ENCODE peak calls at places on chromosomes 12 and 14, in seven cellular contexts. D is K562, L is upper lobe of left lung, J is HCT116, Y is GM12878, Q is HepG2, Z is Panc1. S is an unnamed sample. For H3K27me3 and H3K4me1, the result is how much of the 10 kb centered on the place peaks cover.

GRCh38 chr12:44794867-44795266 is 81.2 kb downstream of the NELL2 start:
- ATAC-seq in D (no peak), L (no peak), J (no peak), Y (no peak), Q (no peak), Z (no peak), S (no peak)

GRCh38 chr14:39091716-39092115 is 11.3 kb downstream of the SEC23A start:
- ATAC-seq in D (no peak), L (no peak), J (no peak), Y (peak), Q (no peak), Z (no peak), S (no peak)

GRCh38 chr12:481422-481821 is 21.7 kb downstream of the B4GALNT3 start:
- ATAC-seq in D (no peak), L (no peak), J (no peak), Y (no peak), Q (peak), Z (no peak), S (peak)

GRCh38 chr12:56387152-56387551 is 24.5 kb upstream of the APOF start:
- ATAC-seq in D (peak), L (no peak), J (no peak), Y (no peak), Q (no peak), Z (no peak), S (no peak)

GRCh38 chr12:117045175-117045997 is 53.8 kb downstream of the TESC start:
- ATAC-seq in D (no peak), L (no peak), J (no peak), Y (no peak), Q (peak), Z (peak), S (no peak)

GRCh38 chr14:34527591-34527990 is 11.9 kb downstream of the EAPP start:
- ATAC-seq in D (no peak), L (no peak), J (no peak), Y (no peak), Q (peak), Z (no peak), S (no peak)

GRCh38 chr12:106115450-106115849 is 23.3 kb downstream of the NUAK1 start:
- ATAC-seq in D (no peak), L (no peak), J (no peak), Y (no peak), Q (no peak), Z (no peak), S (no peak)

GRCh38 chr14:75604979-75605825 is 26.8 kb downstream of the FLVCR2 start:
- ATAC-seq in D (peak), L (peak), J (no peak), Y (no peak), Q (no peak), Z (peak), S (peak)

GRCh38 chr12:124833693-124834122 is 30.0 kb downstream of the SCARB1 start:
- ATAC-seq in D (peak), L (peak), J (peak), Y (no peak), Q (no peak), Z (no peak), S (no peak)

GRCh38 chr14:61607570-61608244 is 87.6 kb upstream of the HIF1A start:
- ATAC-seq in D (no peak), L (no peak), J (no peak), Y (no peak), Q (peak), Z (no peak), S (no peak)

GRCh38 chr12:1937481-1938224 is 19.2 kb upstream of the CACNA2D4 start:
- ATAC-seq in D (no peak), L (no peak), J (no peak), Y (no peak), Q (no peak), Z (no peak), S (no peak)

GRCh38 chr12:65649126-65649525 is 175.2 kb upstream of the HMGA2 start:
- ATAC-seq in D (no peak), L (peak), J (peak), Y (no peak), Q (no peak), Z (peak), S (peak)

GRCh38 chr14:91300957-91301356 is 56.5 kb upstream of the GPR68 start:
- ATAC-seq in D (no peak), L (no peak), J (no peak), Y (no peak), Q (no peak), Z (no peak), S (no peak)

GRCh38 chr12:39764944-39765560 is 145.4 kb upstream of the ABCD2 start:
- ATAC-seq in D (peak), L (no peak), J (no peak), Y (peak), Q (peak), Z (no peak), S (peak)

GRCh38 chr14:64200170-64200569 is 94.0 kb downstream of the ESR2 start:
- ATAC-seq in D (peak), L (peak), J (no peak), Y (no peak), Q (peak), Z (no peak), S (no peak)

GRCh38 chr14:51356381-51356780 is 116.3 kb downstream of the TMX1 start:
- ATAC-seq in D (no peak), L (no peak), J (no peak), Y (no peak), Q (no peak), Z (no peak), S (no peak)

GRCh38 chr14:97930191-97930590 is 1133.0 kb downstream of the VRK1 start:
- ATAC-seq in D (no peak), L (no peak), J (no peak), Y (no peak), Q (no peak), Z (no peak), S (no peak)

GRCh38 chr12:33817713-33818112 is 204.6 kb upstream of the ALG10 start:
- ATAC-seq in D (no peak), L (peak), J (no peak), Y (no peak), Q (no peak), Z (no peak), S (no peak)

GRCh38 chr12:77042834-77043233 is 22.5 kb downstream of the E2F7 start:
- ATAC-seq in D (no peak), L (no peak), J (no peak), Y (peak), Q (no peak), Z (no peak), S (no peak)

GRCh38 chr12:113468365-113469223 is 3.1 kb downstream of the LHX5 start:
- ATAC-seq in D (peak), L (no peak), J (peak), Y (no peak), Q (no peak), Z (no peak), S (no peak)

GRCh38 chr12:113471619-113472171 is at the start of gene LHX5:
- ATAC-seq in D (no peak), L (no peak), J (no peak), Y (no peak), Q (no peak), Z (no peak), S (no peak)

GRCh38 chr12:113469224-113469652 is 2.4 kb downstream of the LHX5 start:
- ATAC-seq in D (no peak), L (no peak), J (no peak), Y (no peak), Q (no peak), Z (no peak), S (no peak)

GRCh38 chr12:113470871-113471618 is 626 bp downstream of the LHX5 start:
- ATAC-seq in D (no peak), L (no peak), J (no peak), Y (no peak), Q (no peak), Z (peak), S (no peak)

GRCh38 chr12:113469893-113470743 is 1.6 kb downstream of the LHX5 start:
- ATAC-seq in D (no peak), L (no peak), J (no peak), Y (no peak), Q (no peak), Z (no peak), S (no peak)
- H3K27me3 ChIP-seq in D (half or more), L (under half), J (under half), Y (under half), Q (under half), Z (half or more), S (half or more)

GRCh38 chr12:87202189-87202588 is 827.0 kb downstream of the C12orf50 start:
- ATAC-seq in D (no peak), L (no peak), J (no peak), Y (no peak), Q (no peak), Z (no peak), S (no peak)
- TF ChIP-seq POLR2AphosphoS5 in D (no peak), L (no peak), J (no peak), Y (no peak), Q (no peak), Z (no peak), S (no peak)

GRCh38 chr12:6957151-6957701 is 6.1 kb downstream of the PTPN6 start:
- ATAC-seq in D (no peak), L (no peak), J (no peak), Y (no peak), Q (no peak), Z (no peak), S (no peak)
- H3K4me1 ChIP-seq in D (under half), L (half or more), J (under half), Y (half or more), Q (under half), Z (under half), S (under half)

GRCh38 chr14:60508363-60508706 is 611 bp upstream of the SIX6 start:
- ATAC-seq in D (no peak), L (no peak), J (no peak), Y (no peak), Q (no peak), Z (no peak), S (no peak)

GRCh38 chr14:60506010-60506409 is 2.9 kb upstream of the SIX6 start:
- ATAC-seq in D (no peak), L (no peak), J (no peak), Y (no peak), Q (no peak), Z (no peak), S (no peak)

GRCh38 chr14:60505448-60505847 is 3.5 kb upstream of the SIX6 start:
- ATAC-seq in D (no peak), L (no peak), J (no peak), Y (no peak), Q (no peak), Z (no peak), S (no peak)

GRCh38 chr14:60506985-60507829 is 1.7 kb upstream of the SIX6 start:
- ATAC-seq in D (no peak), L (peak), J (no peak), Y (no peak), Q (no peak), Z (no peak), S (no peak)

GRCh38 chr14:60506462-60506984 is 2.4 kb upstream of the SIX6 start:
- ATAC-seq in D (no peak), L (no peak), J (no peak), Y (no peak), Q (peak), Z (no peak), S (no peak)
- H3K27me3 ChIP-seq in D (half or more), L (under half), J (under half), Y (under half), Q (under half), Z (under half), S (half or more)

S was measured in gastroesophageal sphincter.